ENCODE peak calls at places on chromosomes 3 and 15, in five cellular contexts. One of them, this sample, is unnamed. For H3K4me1, the result is how much of the 10 kb centered on the place peaks cover.

GRCh38 chr3:72487078-72487765 is 361.0 kb downstream of the SHQ1 start:
- DNase-seq in sigmoid colon: peak
- DNase-seq in Peyer's patch: peak
- DNase-seq in cardiac muscle cell: peak
- DNase-seq in CD8-positive, alpha-beta T cell: no peak
- DNase-seq in this sample: peak

GRCh38 chr3:195221015-195221853 is 49.7 kb downstream of the XXYLT1 start:
- DNase-seq in CD8-positive, alpha-beta T cell: no peak
- DNase-seq in cardiac muscle cell: peak
- DNase-seq in Peyer's patch: peak
- DNase-seq in sigmoid colon: peak
- DNase-seq in this sample: no peak

GRCh38 chr3:140863481-140864084 is 78.1 kb upstream of the SLC25A36 start:
- DNase-seq in Peyer's patch: no peak
- DNase-seq in CD8-positive, alpha-beta T cell: peak
- DNase-seq in sigmoid colon: no peak
- DNase-seq in cardiac muscle cell: peak
- DNase-seq in this sample: no peak

GRCh38 chr3:170079466-170080165 is 41.8 kb downstream of the GPR160 start:
- DNase-seq in sigmoid colon: no peak
- DNase-seq in CD8-positive, alpha-beta T cell: no peak
- DNase-seq in cardiac muscle cell: no peak
- DNase-seq in Peyer's patch: no peak
- DNase-seq in this sample: no peak

GRCh38 chr3:13462125-13462629 is 17.9 kb upstream of the HDAC11 start:
- DNase-seq in cardiac muscle cell: no peak
- DNase-seq in CD8-positive, alpha-beta T cell: no peak
- DNase-seq in sigmoid colon: no peak
- DNase-seq in Peyer's patch: no peak
- DNase-seq in this sample: no peak

GRCh38 chr3:58175429-58176184 is 35.2 kb downstream of the DNASE1L3 start:
- DNase-seq in sigmoid colon: peak
- DNase-seq in Peyer's patch: peak
- DNase-seq in cardiac muscle cell: peak
- DNase-seq in CD8-positive, alpha-beta T cell: no peak
- DNase-seq in this sample: no peak

GRCh38 chr3:12658593-12659058 is 5.3 kb downstream of the RAF1 start:
- DNase-seq in sigmoid colon: no peak
- DNase-seq in Peyer's patch: no peak
- DNase-seq in CD8-positive, alpha-beta T cell: no peak
- DNase-seq in cardiac muscle cell: peak
- DNase-seq in this sample: no peak

GRCh38 chr15:50355980-50356379 is 982 bp upstream of the GABPB1 start:
- DNase-seq in sigmoid colon: no peak
- DNase-seq in Peyer's patch: no peak
- DNase-seq in CD8-positive, alpha-beta T cell: no peak
- DNase-seq in cardiac muscle cell: peak
- DNase-seq in this sample: no peak

GRCh38 chr3:115330406-115330805 is 183.3 kb upstream of the ZBTB20 start:
- DNase-seq in CD8-positive, alpha-beta T cell: no peak
- DNase-seq in cardiac muscle cell: peak
- DNase-seq in sigmoid colon: no peak
- DNase-seq in Peyer's patch: no peak
- DNase-seq in this sample: no peak

GRCh38 chr3:42612928-42613327 is 12.4 kb downstream of the NKTR start:
- DNase-seq in sigmoid colon: no peak
- DNase-seq in Peyer's patch: no peak
- DNase-seq in CD8-positive, alpha-beta T cell: no peak
- DNase-seq in cardiac muscle cell: no peak
- DNase-seq in this sample: no peak

GRCh38 chr15:80517290-80517689 is 113.1 kb downstream of the ARNT2 start:
- DNase-seq in sigmoid colon: no peak
- DNase-seq in Peyer's patch: no peak
- DNase-seq in cardiac muscle cell: no peak
- DNase-seq in CD8-positive, alpha-beta T cell: no peak
- DNase-seq in this sample: no peak

GRCh38 chr15:59722451-59722850 is 33.3 kb upstream of the BNIP2 start:
- DNase-seq in cardiac muscle cell: no peak
- DNase-seq in sigmoid colon: no peak
- DNase-seq in CD8-positive, alpha-beta T cell: no peak
- DNase-seq in Peyer's patch: no peak
- DNase-seq in this sample: no peak

GRCh38 chr15:90063733-90064247 is 38.5 kb downstream of the IDH2 start:
- DNase-seq in cardiac muscle cell: no peak
- DNase-seq in CD8-positive, alpha-beta T cell: no peak
- DNase-seq in sigmoid colon: no peak
- DNase-seq in Peyer's patch: no peak
- DNase-seq in this sample: no peak

GRCh38 chr3:53166781-53167291 is 5.8 kb downstream of the PRKCD start:
- DNase-seq in Peyer's patch: no peak
- DNase-seq in sigmoid colon: peak
- DNase-seq in cardiac muscle cell: peak
- DNase-seq in CD8-positive, alpha-beta T cell: no peak
- DNase-seq in this sample: no peak

GRCh38 chr3:111517801-111518200 is 24.2 kb upstream of the CD96 start:
- DNase-seq in Peyer's patch: no peak
- DNase-seq in sigmoid colon: no peak
- DNase-seq in cardiac muscle cell: no peak
- DNase-seq in CD8-positive, alpha-beta T cell: no peak
- DNase-seq in this sample: no peak

GRCh38 chr15:69815793-69816192 is 281.9 kb downstream of the TLE3 start:
- DNase-seq in Peyer's patch: no peak
- DNase-seq in sigmoid colon: no peak
- DNase-seq in CD8-positive, alpha-beta T cell: no peak
- DNase-seq in cardiac muscle cell: no peak
- DNase-seq in this sample: no peak

GRCh38 chr3:88784925-88785324 is 322.5 kb upstream of the EPHA3 start:
- DNase-seq in cardiac muscle cell: no peak
- DNase-seq in CD8-positive, alpha-beta T cell: no peak
- DNase-seq in Peyer's patch: no peak
- DNase-seq in sigmoid colon: no peak
- DNase-seq in this sample: no peak

GRCh38 chr3:46076606-46077005 is 49.3 kb upstream of the XCR1 start:
- DNase-seq in cardiac muscle cell: peak
- DNase-seq in CD8-positive, alpha-beta T cell: no peak
- DNase-seq in sigmoid colon: no peak
- DNase-seq in Peyer's patch: no peak
- DNase-seq in this sample: no peak

GRCh38 chr3:119631529-119631928 is 28.9 kb downstream of the POPDC2 start:
- DNase-seq in cardiac muscle cell: no peak
- DNase-seq in CD8-positive, alpha-beta T cell: no peak
- DNase-seq in sigmoid colon: no peak
- DNase-seq in Peyer's patch: no peak
- DNase-seq in this sample: no peak

GRCh38 chr3:191068946-191069813 is 129.9 kb upstream of the OSTN start:
- DNase-seq in sigmoid colon: no peak
- DNase-seq in Peyer's patch: no peak
- DNase-seq in cardiac muscle cell: peak
- DNase-seq in CD8-positive, alpha-beta T cell: no peak
- DNase-seq in this sample: no peak

GRCh38 chr3:132606085-132606484 is 9.0 kb downstream of the ACKR4 start:
- DNase-seq in Peyer's patch: no peak
- DNase-seq in sigmoid colon: no peak
- DNase-seq in CD8-positive, alpha-beta T cell: no peak
- DNase-seq in cardiac muscle cell: peak
- DNase-seq in this sample: no peak

GRCh38 chr15:83581381-83581780 is 72.5 kb upstream of the ADAMTSL3 start:
- DNase-seq in CD8-positive, alpha-beta T cell: no peak
- DNase-seq in sigmoid colon: no peak
- DNase-seq in Peyer's patch: no peak
- DNase-seq in cardiac muscle cell: peak
- DNase-seq in this sample: no peak

GRCh38 chr15:97747342-97747741 is 213.2 kb upstream of the ARRDC4 start:
- DNase-seq in sigmoid colon: no peak
- DNase-seq in Peyer's patch: no peak
- DNase-seq in cardiac muscle cell: no peak
- DNase-seq in CD8-positive, alpha-beta T cell: no peak
- DNase-seq in this sample: no peak

GRCh38 chr15:73349191-73349590 is 19.6 kb downstream of the HCN4 start:
- DNase-seq in sigmoid colon: no peak
- DNase-seq in CD8-positive, alpha-beta T cell: no peak
- DNase-seq in Peyer's patch: no peak
- DNase-seq in cardiac muscle cell: no peak
- DNase-seq in this sample: no peak

GRCh38 chr3:37971467-37971866 is 19.1 kb upstream of the VILL start:
- DNase-seq in cardiac muscle cell: no peak
- DNase-seq in sigmoid colon: no peak
- DNase-seq in CD8-positive, alpha-beta T cell: no peak
- DNase-seq in Peyer's patch: no peak
- DNase-seq in this sample: no peak

GRCh38 chr15:80424381-80424780 is 20.2 kb downstream of the ARNT2 start:
- DNase-seq in CD8-positive, alpha-beta T cell: no peak
- DNase-seq in sigmoid colon: no peak
- DNase-seq in Peyer's patch: no peak
- DNase-seq in cardiac muscle cell: no peak
- DNase-seq in this sample: no peak

GRCh38 chr3:62051506-62051905 is 321.8 kb downstream of the FEZF2 start:
- DNase-seq in sigmoid colon: no peak
- DNase-seq in cardiac muscle cell: peak
- DNase-seq in Peyer's patch: peak
- DNase-seq in CD8-positive, alpha-beta T cell: no peak
- DNase-seq in this sample: no peak

DNA sequence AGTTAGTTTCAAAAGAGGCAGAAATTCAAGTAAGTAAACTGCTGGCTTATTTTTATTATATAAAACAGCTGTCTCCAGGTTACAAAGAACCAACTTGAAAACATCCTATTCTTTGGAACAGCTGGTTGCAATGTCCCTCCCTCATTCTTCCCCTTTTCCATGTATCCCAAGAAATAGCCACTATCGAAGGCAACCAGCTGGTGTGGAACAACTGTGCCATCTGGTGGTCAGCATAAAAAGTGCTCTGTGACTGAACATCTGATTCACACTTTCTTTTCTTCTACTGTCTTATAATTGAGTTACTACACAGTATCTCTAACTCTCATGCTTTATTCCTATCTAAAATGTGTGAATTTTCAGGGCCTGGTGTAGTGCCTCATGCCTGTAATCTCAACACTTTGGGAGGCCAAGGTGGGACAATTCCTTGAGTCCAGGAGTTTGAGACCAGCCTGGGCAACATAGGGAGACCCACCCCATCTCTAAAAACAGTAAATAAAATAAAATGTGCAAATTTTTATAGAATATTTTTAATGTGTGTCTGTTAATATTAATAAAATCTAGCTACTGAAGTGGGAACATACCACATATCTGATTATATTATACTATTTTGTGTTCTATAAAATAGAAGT is 9.6 kb downstream of the OSBPL11 start:
- DNase-seq in cardiac muscle cell: peak
- DNase-seq in sigmoid colon: peak
- DNase-seq in Peyer's patch: no peak
- DNase-seq in CD8-positive, alpha-beta T cell: no peak
- DNase-seq in this sample: no peak
- H3K4me1 ChIP-seq in cardiac muscle cell: under half
- H3K4me1 ChIP-seq in sigmoid colon: under half
- H3K4me1 ChIP-seq in Peyer's patch: under half
- H3K4me1 ChIP-seq in CD8-positive, alpha-beta T cell: under half
- H3K4me1 ChIP-seq in this sample: under half

DNA sequence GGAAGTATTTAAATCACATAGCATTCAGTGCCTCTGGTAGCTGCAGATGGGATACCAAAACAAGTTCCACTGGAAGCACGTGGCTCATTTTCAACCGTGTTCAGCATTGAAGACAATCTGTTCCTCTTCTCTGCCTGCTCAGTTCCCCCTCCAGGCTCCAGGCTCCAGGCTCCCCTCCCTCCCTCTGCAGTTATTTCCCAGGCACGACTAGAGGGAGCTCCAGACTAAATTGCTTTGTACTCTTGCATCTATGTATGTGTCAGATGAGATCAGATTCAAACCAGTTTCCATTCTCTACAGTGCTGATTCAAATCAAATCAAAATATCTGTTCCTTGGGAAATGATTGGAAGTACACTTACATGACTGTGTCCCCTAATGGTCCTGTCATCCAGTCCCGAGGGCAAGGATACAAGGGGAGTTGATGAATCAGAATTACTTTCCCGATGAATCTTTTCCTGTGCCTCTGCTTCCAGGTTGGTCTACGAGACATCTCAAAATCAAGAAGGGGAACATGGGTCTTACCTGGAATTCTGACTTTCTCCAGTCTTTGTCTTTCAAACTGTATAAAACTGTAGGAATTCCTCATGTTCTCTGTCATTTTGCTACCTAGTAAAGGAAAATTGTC is 600.5 kb downstream of the EDEM1 start:
- DNase-seq in Peyer's patch: no peak
- DNase-seq in cardiac muscle cell: no peak
- DNase-seq in sigmoid colon: peak
- DNase-seq in CD8-positive, alpha-beta T cell: no peak
- DNase-seq in this sample: no peak
- TF ChIP-seq CTCF in Peyer's patch: no peak
- TF ChIP-seq CTCF in cardiac muscle cell: no peak
- TF ChIP-seq CTCF in sigmoid colon: no peak
- TF ChIP-seq CTCF in CD8-positive, alpha-beta T cell: no peak
- TF ChIP-seq CTCF in this sample: peak

DNA sequence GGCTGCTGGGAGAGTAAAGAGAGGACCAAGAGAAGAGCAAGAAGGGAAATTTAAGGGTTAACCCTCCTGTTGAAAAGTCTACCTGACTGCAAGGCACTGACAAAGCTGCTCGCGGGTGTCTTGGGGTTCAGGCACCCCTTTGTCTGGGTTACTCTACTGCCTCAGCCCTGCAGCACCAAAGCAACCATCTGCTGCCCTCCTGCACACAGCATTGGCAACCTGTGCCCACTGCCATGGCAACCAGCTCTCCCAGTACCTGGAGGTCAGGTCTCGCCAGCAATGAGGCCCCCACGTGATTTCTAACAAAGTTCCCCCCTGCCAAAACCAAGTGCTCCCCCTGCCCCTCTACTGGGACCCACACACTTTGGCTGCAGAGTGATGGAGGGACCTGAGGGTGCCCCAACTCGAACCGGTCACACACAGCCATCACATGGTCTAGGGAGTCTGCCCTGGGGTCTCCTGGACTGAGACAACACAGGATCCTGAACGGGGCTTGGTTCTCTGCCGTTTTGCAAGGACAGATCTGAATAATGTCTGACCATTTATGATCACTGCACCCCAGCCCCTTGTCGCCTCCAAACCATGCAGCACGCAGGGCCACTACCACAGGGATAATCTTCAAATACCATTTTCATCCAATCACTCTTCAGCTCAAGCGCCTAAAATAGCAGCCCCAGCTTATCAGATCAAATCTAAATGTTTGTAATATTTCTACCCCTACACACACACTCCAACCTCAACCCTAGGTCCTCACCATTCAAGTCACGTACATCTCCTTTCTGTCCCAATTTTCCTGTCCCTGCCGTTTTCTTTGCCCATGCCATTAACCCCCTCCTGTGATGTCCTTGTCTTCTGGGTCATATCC is 50.7 kb downstream of the ADCY5 start:
- DNase-seq in CD8-positive, alpha-beta T cell: no peak
- DNase-seq in sigmoid colon: no peak
- DNase-seq in Peyer's patch: no peak
- DNase-seq in cardiac muscle cell: no peak
- DNase-seq in this sample: no peak
- H3K27ac ChIP-seq in CD8-positive, alpha-beta T cell: no peak
- H3K27ac ChIP-seq in sigmoid colon: peak
- H3K27ac ChIP-seq in Peyer's patch: no peak
- H3K27ac ChIP-seq in cardiac muscle cell: no peak
- H3K27ac ChIP-seq in this sample: no peak

GRCh38 chr15:42471002-42471401 is 19.9 kb downstream of the ZNF106 start:
- DNase-seq in Peyer's patch: no peak
- DNase-seq in CD8-positive, alpha-beta T cell: no peak
- DNase-seq in sigmoid colon: no peak
- DNase-seq in cardiac muscle cell: no peak
- DNase-seq in this sample: no peak

GRCh38 chr15:42461261-42461660 is 29.7 kb downstream of the ZNF106 start:
- DNase-seq in Peyer's patch: no peak
- DNase-seq in CD8-positive, alpha-beta T cell: no peak
- DNase-seq in cardiac muscle cell: no peak
- DNase-seq in sigmoid colon: no peak
- DNase-seq in this sample: no peak

GRCh38 chr15:42465520-42466259 is 25.3 kb downstream of the ZNF106 start:
- DNase-seq in CD8-positive, alpha-beta T cell: no peak
- DNase-seq in sigmoid colon: no peak
- DNase-seq in cardiac muscle cell: no peak
- DNase-seq in Peyer's patch: no peak
- DNase-seq in this sample: no peak
- H3K4me1 ChIP-seq in CD8-positive, alpha-beta T cell: under half
- H3K4me1 ChIP-seq in sigmoid colon: under half
- H3K4me1 ChIP-seq in cardiac muscle cell: under half
- H3K4me1 ChIP-seq in Peyer's patch: under half
- H3K4me1 ChIP-seq in this sample: under half